ENCODE peak calls at places on chromosomes 12 and 14, in six cellular contexts. One of them, this sample, is unnamed.
A peak's percentile ranks its signal among the peaks of the same experiment; 100 is the strongest.

GRCh38 chr14:37254411-37254947 is 56.7 kb downstream of the MIPOL1 start:
- DNase-seq in midbrain: no peak
- DNase-seq in stimulated activated CD4-positive, alpha-beta T cell treated with anti-CD3 and anti-CD28 coated beads, Interleukin-1b, Interleukin-23, amount 100 ng/mL, for 1 hour: no peak
- DNase-seq in EL: no peak
- DNase-seq in kidney epithelial cell: no peak
- DNase-seq in activated T-helper 1 cell treated with Interleukin-2 at 50 U/mL for 16 hours: no peak
- DNase-seq in this sample: no peak

GRCh38 chr14:24040692-24041091 is 11.1 kb upstream of the CARMIL3 start:
- DNase-seq in activated T-helper 1 cell treated with Interleukin-2 at 50 U/mL for 16 hours: no peak
- DNase-seq in kidney epithelial cell: no peak
- DNase-seq in midbrain: no peak
- DNase-seq in EL: no peak
- DNase-seq in stimulated activated CD4-positive, alpha-beta T cell treated with anti-CD3 and anti-CD28 coated beads, Interleukin-1b, Interleukin-23, amount 100 ng/mL, for 1 hour: no peak
- DNase-seq in this sample: no peak

GRCh38 chr14:76201162-76201561 is 49.4 kb downstream of the GPATCH2L start:
- DNase-seq in activated T-helper 1 cell treated with Interleukin-2 at 50 U/mL for 16 hours: no peak
- DNase-seq in stimulated activated CD4-positive, alpha-beta T cell treated with anti-CD3 and anti-CD28 coated beads, Interleukin-1b, Interleukin-23, amount 100 ng/mL, for 1 hour: no peak
- DNase-seq in kidney epithelial cell: peak; percentile 12
- DNase-seq in EL: peak; percentile 77
- DNase-seq in midbrain: no peak
- DNase-seq in this sample: no peak

GRCh38 chr12:92365333-92365732 is 219.7 kb upstream of the BTG1 start:
- DNase-seq in stimulated activated CD4-positive, alpha-beta T cell treated with anti-CD3 and anti-CD28 coated beads, Interleukin-1b, Interleukin-23, amount 100 ng/mL, for 1 hour: no peak
- DNase-seq in activated T-helper 1 cell treated with Interleukin-2 at 50 U/mL for 16 hours: no peak
- DNase-seq in midbrain: no peak
- DNase-seq in kidney epithelial cell: no peak
- DNase-seq in EL: no peak
- DNase-seq in this sample: no peak

GRCh38 chr14:38143170-38143569 is 64.5 kb upstream of the SSTR1 start:
- DNase-seq in activated T-helper 1 cell treated with Interleukin-2 at 50 U/mL for 16 hours: no peak
- DNase-seq in midbrain: no peak
- DNase-seq in EL: peak; percentile 68
- DNase-seq in kidney epithelial cell: no peak
- DNase-seq in stimulated activated CD4-positive, alpha-beta T cell treated with anti-CD3 and anti-CD28 coated beads, Interleukin-1b, Interleukin-23, amount 100 ng/mL, for 1 hour: no peak
- DNase-seq in this sample: no peak

GRCh38 chr12:46492471-46493351 is 120.1 kb upstream of the SLC38A2 start:
- DNase-seq in kidney epithelial cell: peak; percentile 80
- DNase-seq in stimulated activated CD4-positive, alpha-beta T cell treated with anti-CD3 and anti-CD28 coated beads, Interleukin-1b, Interleukin-23, amount 100 ng/mL, for 1 hour: no peak
- DNase-seq in midbrain: no peak
- DNase-seq in activated T-helper 1 cell treated with Interleukin-2 at 50 U/mL for 16 hours: no peak
- DNase-seq in EL: peak; percentile 95
- DNase-seq in this sample: no peak

GRCh38 chr12:43758247-43758727 is 303 bp downstream of the PUS7L start:
- DNase-seq in activated T-helper 1 cell treated with Interleukin-2 at 50 U/mL for 16 hours: peak; percentile 3
- DNase-seq in EL: peak; percentile 44
- DNase-seq in stimulated activated CD4-positive, alpha-beta T cell treated with anti-CD3 and anti-CD28 coated beads, Interleukin-1b, Interleukin-23, amount 100 ng/mL, for 1 hour: no peak
- DNase-seq in kidney epithelial cell: peak; percentile 9
- DNase-seq in midbrain: peak; percentile 44
- DNase-seq in this sample: no peak

GRCh38 chr12:55188974-55189556 is 31.8 kb upstream of the OR10A7 start:
- DNase-seq in stimulated activated CD4-positive, alpha-beta T cell treated with anti-CD3 and anti-CD28 coated beads, Interleukin-1b, Interleukin-23, amount 100 ng/mL, for 1 hour: no peak
- DNase-seq in EL: peak; percentile 65
- DNase-seq in activated T-helper 1 cell treated with Interleukin-2 at 50 U/mL for 16 hours: no peak
- DNase-seq in kidney epithelial cell: peak; percentile 12
- DNase-seq in midbrain: peak; percentile 77
- DNase-seq in this sample: peak; percentile 68

GRCh38 chr14:77303417-77304156 is 17.1 kb downstream of the POMT2 start:
- DNase-seq in kidney epithelial cell: peak; percentile 96
- DNase-seq in midbrain: peak; percentile 62
- DNase-seq in activated T-helper 1 cell treated with Interleukin-2 at 50 U/mL for 16 hours: no peak
- DNase-seq in stimulated activated CD4-positive, alpha-beta T cell treated with anti-CD3 and anti-CD28 coated beads, Interleukin-1b, Interleukin-23, amount 100 ng/mL, for 1 hour: no peak
- DNase-seq in EL: peak; percentile 94
- DNase-seq in this sample: no peak

GRCh38 chr12:99695050-99695449 is 47.5 kb downstream of the GARIN6 start:
- DNase-seq in kidney epithelial cell: no peak
- DNase-seq in midbrain: no peak
- DNase-seq in stimulated activated CD4-positive, alpha-beta T cell treated with anti-CD3 and anti-CD28 coated beads, Interleukin-1b, Interleukin-23, amount 100 ng/mL, for 1 hour: no peak
- DNase-seq in EL: no peak
- DNase-seq in activated T-helper 1 cell treated with Interleukin-2 at 50 U/mL for 16 hours: no peak
- DNase-seq in this sample: no peak

GRCh38 chr12:92210062-92210461 is 64.4 kb upstream of the BTG1 start:
- DNase-seq in activated T-helper 1 cell treated with Interleukin-2 at 50 U/mL for 16 hours: no peak
- DNase-seq in EL: no peak
- DNase-seq in midbrain: no peak
- DNase-seq in kidney epithelial cell: no peak
- DNase-seq in stimulated activated CD4-positive, alpha-beta T cell treated with anti-CD3 and anti-CD28 coated beads, Interleukin-1b, Interleukin-23, amount 100 ng/mL, for 1 hour: no peak
- DNase-seq in this sample: no peak

GRCh38 chr14:22558221-22558913 is 30.7 kb downstream of the DAD1 start:
- DNase-seq in midbrain: no peak
- DNase-seq in kidney epithelial cell: no peak
- DNase-seq in EL: no peak
- DNase-seq in stimulated activated CD4-positive, alpha-beta T cell treated with anti-CD3 and anti-CD28 coated beads, Interleukin-1b, Interleukin-23, amount 100 ng/mL, for 1 hour: no peak
- DNase-seq in activated T-helper 1 cell treated with Interleukin-2 at 50 U/mL for 16 hours: no peak
- DNase-seq in this sample: peak; percentile 16

GRCh38 chr12:116710367-116710766 is 27.5 kb downstream of the SPRING1 start:
- DNase-seq in stimulated activated CD4-positive, alpha-beta T cell treated with anti-CD3 and anti-CD28 coated beads, Interleukin-1b, Interleukin-23, amount 100 ng/mL, for 1 hour: no peak
- DNase-seq in kidney epithelial cell: no peak
- DNase-seq in EL: no peak
- DNase-seq in midbrain: no peak
- DNase-seq in activated T-helper 1 cell treated with Interleukin-2 at 50 U/mL for 16 hours: no peak
- DNase-seq in this sample: no peak

GRCh38 chr14:55715889-55716288 is 135.9 kb downstream of the KTN1 start:
- DNase-seq in kidney epithelial cell: no peak
- DNase-seq in midbrain: no peak
- DNase-seq in stimulated activated CD4-positive, alpha-beta T cell treated with anti-CD3 and anti-CD28 coated beads, Interleukin-1b, Interleukin-23, amount 100 ng/mL, for 1 hour: no peak
- DNase-seq in EL: peak; percentile 93
- DNase-seq in activated T-helper 1 cell treated with Interleukin-2 at 50 U/mL for 16 hours: no peak
- DNase-seq in this sample: no peak

GRCh38 chr12:56932867-56933266 is 1.3 kb downstream of the SDR9C7 start:
- DNase-seq in EL: no peak
- DNase-seq in activated T-helper 1 cell treated with Interleukin-2 at 50 U/mL for 16 hours: no peak
- DNase-seq in stimulated activated CD4-positive, alpha-beta T cell treated with anti-CD3 and anti-CD28 coated beads, Interleukin-1b, Interleukin-23, amount 100 ng/mL, for 1 hour: no peak
- DNase-seq in midbrain: no peak
- DNase-seq in kidney epithelial cell: no peak
- DNase-seq in this sample: no peak

GRCh38 chr12:104290320-104290719 is 13.2 kb upstream of the EID3 start:
- DNase-seq in EL: no peak
- DNase-seq in stimulated activated CD4-positive, alpha-beta T cell treated with anti-CD3 and anti-CD28 coated beads, Interleukin-1b, Interleukin-23, amount 100 ng/mL, for 1 hour: no peak
- DNase-seq in kidney epithelial cell: no peak
- DNase-seq in midbrain: no peak
- DNase-seq in activated T-helper 1 cell treated with Interleukin-2 at 50 U/mL for 16 hours: no peak
- DNase-seq in this sample: no peak

GRCh38 chr12:50753232-50753769 is 10.6 kb upstream of the ATF1 start:
- DNase-seq in kidney epithelial cell: no peak
- DNase-seq in EL: no peak
- DNase-seq in activated T-helper 1 cell treated with Interleukin-2 at 50 U/mL for 16 hours: no peak
- DNase-seq in stimulated activated CD4-positive, alpha-beta T cell treated with anti-CD3 and anti-CD28 coated beads, Interleukin-1b, Interleukin-23, amount 100 ng/mL, for 1 hour: no peak
- DNase-seq in midbrain: no peak
- DNase-seq in this sample: no peak

This sample was measured in cerebellar cortex.